ENCODE peak calls at places on chromosomes 11 and 22, in eight cellular contexts. G, W, Q, Y, B, U, I and J are unnamed samples.

GRCh38 chr11:2139691-2140337 is 625 bp upstream of the IGF2 start:
- DNase-seq in G (no peak), I (no peak), Q (no peak), B (no peak), W (peak; percentile 29), U (no peak), Y (no peak), J (no peak)

GRCh38 chr22:46963672-46964545 is 201.5 kb downstream of the TBC1D22A start:
- DNase-seq in Y (no peak), B (no peak), Q (no peak), W (no peak), U (no peak), G (no peak), I (peak; percentile 26), J (no peak)

GRCh38 chr11:606245-606644 is 9.5 kb downstream of the IRF7 start:
- DNase-seq in I (peak; percentile 80), B (no peak), W (no peak), Q (no peak), U (peak; percentile 83), Y (no peak), G (no peak), J (peak; percentile 82)

GRCh38 chr22:20434264-20434751 is 3.3 kb downstream of the SCARF2 start:
- DNase-seq in I (no peak), U (no peak), Y (no peak), W (no peak), G (no peak), Q (no peak), B (no peak), J (peak; percentile 4)

GRCh38 chr11:67117667-67118058 is 1.4 kb upstream of the KDM2A start:
- DNase-seq in Q (no peak), U (peak; percentile 79), I (no peak), G (peak; percentile 45), Y (no peak), B (peak; percentile 30), W (no peak), J (peak; percentile 57)

GRCh38 chr11:94998285-94998684 is 24.8 kb downstream of the KDM4D start:
- DNase-seq in W (no peak), Q (no peak), I (no peak), B (no peak), G (no peak), U (no peak), Y (no peak), J (no peak)

GRCh38 chr11:65205602-65205967 is 23.9 kb downstream of the CAPN1 start:
- DNase-seq in Y (no peak), G (no peak), U (no peak), W (no peak), Q (no peak), B (no peak), I (peak; percentile 15), J (no peak)

GRCh38 chr11:73141031-73141308 is 1.1 kb downstream of the FCHSD2 start:
- DNase-seq in I (no peak), B (no peak), G (no peak), Y (peak; percentile 17), U (peak; percentile 74), Q (no peak), W (no peak), J (no peak)

GRCh38 chr11:122698390-122698789 is 42.9 kb downstream of the UBASH3B start:
- DNase-seq in Y (no peak), Q (no peak), B (no peak), I (no peak), G (no peak), U (no peak), W (no peak), J (no peak)

GRCh38 chr22:46673677-46674236 is 53.6 kb downstream of the GRAMD4 start:
- DNase-seq in W (no peak), U (no peak), G (no peak), B (no peak), Y (no peak), I (no peak), Q (no peak), J (no peak)

GRCh38 chr22:34105461-34106062 is 185.3 kb upstream of the LARGE1 start:
- DNase-seq in B (no peak), Q (no peak), G (no peak), W (peak; percentile 31), Y (peak; percentile 23), I (peak; percentile 81), U (peak; percentile 81), J (peak; percentile 69)

GRCh38 chr22:44891791-44892190 is 118.0 kb downstream of the PHF21B start:
- DNase-seq in U (no peak), Q (no peak), G (no peak), I (no peak), B (no peak), W (no peak), Y (no peak), J (no peak)

GRCh38 chr11:34549271-34549670 is 35.7 kb upstream of the ELF5 start:
- DNase-seq in G (no peak), U (no peak), Y (no peak), Q (no peak), B (no peak), W (no peak), I (no peak), J (no peak)

GRCh38 chr11:67463186-67463585 is 5.9 kb downstream of the TMEM134 start:
- DNase-seq in U (peak; percentile 26), Y (no peak), I (no peak), Q (no peak), G (no peak), B (no peak), W (no peak), J (no peak)

GRCh38 chr11:91299980-91300379 is 924.6 kb upstream of the FAT3 start:
- DNase-seq in U (no peak), Y (no peak), I (no peak), Q (no peak), B (no peak), W (no peak), G (no peak), J (no peak)

GRCh38 chr22:19520566-19521305 is 3.5 kb downstream of the CLDN5 start:
- DNase-seq in U (no peak), Y (no peak), B (no peak), G (no peak), Q (no peak), W (no peak), I (no peak), J (no peak)